ENCODE peak calls at places on chromosomes 1 and 21, in four cellular contexts. J is lung microvascular endothelial cell; U is CD4-positive, alpha-beta T cell; D is NCI-H510A treated with DMSO at 0.1 percent for 48 hours. Q is an unnamed sample.

GRCh38 chr1:214808845-214809460 is 206.0 kb downstream of the CENPF start:
- DNase-seq in U (no peak), D (no peak), J (no peak), Q (no peak)

GRCh38 chr1:209199822-209200221 is 383.7 kb upstream of the CAMK1G start:
- DNase-seq in J (no peak), U (no peak), D (peak), Q (peak)

GRCh38 chr1:53584446-53585102 is 125.4 kb downstream of the DMRTB1 start:
- DNase-seq in J (no peak), U (no peak), D (no peak), Q (no peak)

GRCh38 chr1:157090196-157090647 is 9.4 kb downstream of the ETV3L start:
- DNase-seq in J (peak), U (peak), D (peak), Q (peak)

GRCh38 chr1:165847486-165847885 is 20.1 kb downstream of the UCK2 start:
- DNase-seq in J (no peak), U (no peak), D (no peak), Q (no peak)

GRCh38 chr21:45331521-45332257 is 44.0 kb upstream of the POFUT2 start:
- DNase-seq in D (no peak), U (no peak), J (no peak), Q (no peak)

GRCh38 chr1:167169642-167170041 is 51.0 kb upstream of the POU2F1 start:
- DNase-seq in D (no peak), J (no peak), U (no peak), Q (no peak)

GRCh38 chr21:28791595-28792282 is 200.9 kb downstream of the LTN1 start:
- DNase-seq in D (no peak), U (no peak), J (no peak), Q (no peak)

GRCh38 chr21:39040494-39041110 is 142.6 kb downstream of the PSMG1 start:
- DNase-seq in D (no peak), J (peak), U (no peak), Q (no peak)

GRCh38 chr1:46613661-46614603 is 2.7 kb downstream of the MOB3C start:
- DNase-seq in J (peak), D (peak), U (peak), Q (no peak)

GRCh38 chr1:42282024-42282579 is 52.9 kb downstream of the FOXJ3 start:
- DNase-seq in D (no peak), J (no peak), U (no peak), Q (no peak)

GRCh38 chr1:163202833-163203451 is at the start of gene RGS5:
- DNase-seq in U (no peak), D (no peak), J (no peak), Q (no peak)